ENCODE peak calls at places on chromosomes 12 and 14, in five cellular contexts. K, P, G, A and Z are unnamed samples. For H3K36me3, the result is how much of the 10 kb centered on the place peaks cover.

GRCh38 chr12:107328442-107329133 is 235.2 kb upstream of the CRY1 start:
- DNase-seq in K (peak), P (no peak), G (no peak), A (no peak), Z (no peak)

GRCh38 chr14:53011053-53011462 is 60.2 kb upstream of the FERMT2 start:
- DNase-seq in K (peak), P (peak), G (peak), A (no peak), Z (peak)

GRCh38 chr14:39060818-39061437 is 42.1 kb downstream of the SEC23A start:
- DNase-seq in K (no peak), P (no peak), G (no peak), A (peak), Z (no peak)

GRCh38 chr14:67186789-67187188 is 2.5 kb upstream of the GARIN2 start:
- DNase-seq in K (no peak), P (peak), G (no peak), A (peak), Z (no peak)

GRCh38 chr12:92403210-92404175 is 257.8 kb upstream of the BTG1 start:
- DNase-seq in K (no peak), P (no peak), G (no peak), A (peak), Z (no peak)

GRCh38 chr14:98900236-98900635 is 371.8 kb downstream of the BCL11B start:
- DNase-seq in K (no peak), P (no peak), G (no peak), A (no peak), Z (no peak)

GRCh38 chr12:118103231-118103600 is 595 bp downstream of the VSIG10 start:
- DNase-seq in K (no peak), P (no peak), G (peak), A (no peak), Z (peak)

GRCh38 chr14:65604946-65605345 is 192.4 kb downstream of the FUT8 start:
- DNase-seq in K (no peak), P (no peak), G (no peak), A (no peak), Z (no peak)

GRCh38 chr12:4855121-4855924 is 54.4 kb upstream of the KCNA1 start:
- DNase-seq in K (peak), P (peak), G (peak), A (peak), Z (peak)

GRCh38 chr12:66210840-66211239 is 21.8 kb downstream of the IRAK3 start:
- DNase-seq in K (no peak), P (no peak), G (no peak), A (no peak), Z (no peak)

GRCh38 chr14:23160924-23161522 is 22.4 kb downstream of the SLC7A8 start:
- DNase-seq in K (peak), P (peak), G (peak), A (no peak), Z (peak)

GRCh38 chr14:94360945-94361565 is 27.3 kb downstream of the SERPINA1 start:
- DNase-seq in K (no peak), P (no peak), G (no peak), A (no peak), Z (no peak)

GRCh38 chr14:101808020-101808641 is 46.6 kb downstream of the PPP2R5C start:
- DNase-seq in K (no peak), P (no peak), G (peak), A (no peak), Z (no peak)

GRCh38 chr12:122028601-122029560 is 7.2 kb downstream of the BCL7A start:
- DNase-seq in K (no peak), P (peak), G (peak), A (no peak), Z (no peak)

GRCh38 chr14:45679852-45680251 is 426.9 kb upstream of the MIS18BP1 start:
- DNase-seq in K (peak), P (peak), G (no peak), A (no peak), Z (peak)

GRCh38 chr12:62162214-62162613 is 98.0 kb upstream of the USP15 start:
- DNase-seq in K (no peak), P (no peak), G (no peak), A (peak), Z (no peak)

GRCh38 chr14:66638688-66639087 is 130.7 kb downstream of the GPHN start:
- DNase-seq in K (peak), P (peak), G (no peak), A (no peak), Z (peak)

GRCh38 chr14:94592457-94592856 is 11.2 kb downstream of the SERPINA5 start:
- DNase-seq in K (no peak), P (no peak), G (no peak), A (no peak), Z (no peak)

GRCh38 chr12:124867389-124867930 is 3.8 kb upstream of the SCARB1 start:
- DNase-seq in K (peak), P (peak), G (peak), A (no peak), Z (peak)

GRCh38 chr14:42555365-42555764 is 948.7 kb downstream of the LRFN5 start:
- DNase-seq in K (no peak), P (no peak), G (no peak), A (no peak), Z (no peak)

GRCh38 chr14:38721822-38722431 is 381.1 kb downstream of the SEC23A start:
- DNase-seq in K (peak), P (peak), G (peak), A (peak), Z (peak)

GRCh38 chr14:53663709-53664108 is 292.9 kb downstream of the BMP4 start:
- DNase-seq in K (peak), P (no peak), G (no peak), A (no peak), Z (peak)

GRCh38 chr14:97771340-97772045 is 974.3 kb downstream of the VRK1 start:
- DNase-seq in K (no peak), P (peak), G (peak), A (no peak), Z (peak)

GRCh38 chr12:4118017-4118510 is 155.5 kb upstream of the CCND2 start:
- DNase-seq in K (peak), P (peak), G (peak), A (peak), Z (peak)

GRCh38 chr12:15122349-15122748 is 98.9 kb downstream of the RERG start:
- DNase-seq in K (peak), P (no peak), G (no peak), A (peak), Z (no peak)

DNA sequence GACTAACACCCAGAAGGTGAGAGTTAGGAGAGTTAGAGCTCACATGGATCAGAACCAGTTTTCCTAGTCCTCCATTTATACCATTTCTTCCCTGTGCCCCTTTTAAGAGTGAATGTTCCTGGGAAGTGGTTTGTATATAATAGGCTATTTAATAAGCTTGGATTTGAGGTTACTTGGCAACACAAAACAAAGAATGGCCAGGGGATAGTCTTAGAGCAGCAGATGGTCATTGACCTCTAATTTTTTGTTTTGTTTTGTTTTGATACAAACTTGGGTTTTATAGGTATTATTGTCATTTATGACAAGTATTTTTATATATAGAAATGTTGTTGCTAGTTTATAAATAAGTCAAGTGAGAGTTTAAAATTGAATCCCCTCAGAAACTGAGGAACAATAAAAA is 35.8 kb downstream of the VEZT start:
- DNase-seq in K (no peak), P (no peak), G (no peak), A (no peak), Z (no peak)
- H3K36me3 ChIP-seq in K (under half), P (under half), G (under half), A (under half), Z (under half)

DNA sequence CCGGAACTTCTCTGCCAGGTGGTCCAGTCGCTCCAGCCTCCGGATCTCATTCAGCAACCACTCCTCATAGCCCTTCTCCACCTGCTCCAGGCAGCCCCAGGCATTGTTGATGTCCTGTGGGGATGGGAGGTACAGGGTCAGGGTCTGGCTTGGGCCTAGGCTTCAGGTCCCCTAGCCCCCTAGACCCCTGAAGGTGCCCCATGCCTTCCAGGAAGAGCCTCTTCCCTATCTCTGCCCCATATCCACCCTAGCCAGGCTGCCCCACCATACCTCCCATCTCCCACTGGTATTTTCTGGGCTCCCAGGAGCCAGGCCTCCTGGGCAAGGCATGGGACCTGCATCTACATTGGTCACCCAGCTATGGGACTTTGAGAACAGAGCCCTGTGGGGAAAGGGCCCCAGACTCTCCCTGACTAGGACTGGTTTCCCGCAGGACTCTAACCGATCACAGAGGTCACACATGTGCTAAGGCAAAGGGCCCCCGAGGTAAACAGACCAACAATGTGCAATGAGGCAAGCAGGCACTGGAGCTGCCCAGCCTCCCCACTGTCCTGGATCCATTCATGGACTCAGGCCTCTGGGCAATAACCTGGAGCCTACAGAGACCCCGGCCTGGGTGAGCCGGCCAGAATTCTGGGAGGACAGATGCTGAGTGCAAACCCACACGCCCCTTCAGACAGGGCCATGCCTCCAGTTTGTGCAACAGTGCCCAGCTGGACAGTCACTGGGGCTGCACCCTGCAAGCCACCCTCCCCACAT is 88.8 kb downstream of the ACTN1 start:
- DNase-seq in K (no peak), P (no peak), G (no peak), A (no peak), Z (no peak)
- H3K36me3 ChIP-seq in K (half or more), P (half or more), G (under half), A (under half), Z (under half)

GRCh38 chr12:112022241-112023016 is 9.2 kb downstream of the ERP29 start:
- DNase-seq in K (no peak), P (no peak), G (no peak), A (no peak), Z (no peak)
- H3K36me3 ChIP-seq in K (under half), P (under half), G (under half), A (under half), Z (under half)

GRCh38 chr14:20381341-20381740 is 32.0 kb downstream of the TEP1 start:
- DNase-seq in K (no peak), P (no peak), G (no peak), A (no peak), Z (no peak)

GRCh38 chr14:20383636-20384035 is 29.7 kb downstream of the TEP1 start:
- DNase-seq in K (no peak), P (no peak), G (no peak), A (no peak), Z (no peak)

GRCh38 chr14:20384321-20384720 is 29.0 kb downstream of the TEP1 start:
- DNase-seq in K (no peak), P (no peak), G (no peak), A (no peak), Z (no peak)

GRCh38 chr14:20383032-20383431 is 30.3 kb downstream of the TEP1 start:
- DNase-seq in K (no peak), P (no peak), G (no peak), A (no peak), Z (no peak)

DNA sequence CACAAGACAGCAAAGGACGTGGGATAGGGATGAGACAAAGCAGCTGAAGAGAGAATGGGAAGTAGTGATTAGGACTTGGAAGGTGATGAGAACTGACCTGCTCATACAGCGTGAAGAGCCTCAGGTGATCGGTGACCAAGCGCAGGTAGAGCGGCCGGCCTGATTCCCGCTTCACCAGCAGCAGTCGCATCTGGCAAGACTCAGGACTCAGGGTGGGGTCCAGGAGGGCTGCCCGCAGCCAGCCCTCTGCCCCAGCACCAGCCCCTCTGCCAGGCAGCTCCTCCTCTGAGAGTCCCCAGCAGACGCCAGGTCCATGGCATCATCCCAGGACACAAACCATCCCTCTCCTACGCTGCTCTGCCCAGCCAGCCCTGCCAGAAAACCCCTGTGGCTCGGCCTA is 30.8 kb downstream of the TEP1 start:
- DNase-seq in K (no peak), P (no peak), G (no peak), A (no peak), Z (no peak)
- H3K36me3 ChIP-seq in K (half or more), P (under half), G (half or more), A (under half), Z (under half)

GRCh38 chr14:25095784-25096390 is 45.9 kb upstream of the STXBP6 start:
- DNase-seq in K (no peak), P (no peak), G (no peak), A (no peak), Z (no peak)
- H3K36me3 ChIP-seq in K (under half), P (under half), G (under half), A (under half), Z (under half)

DNA sequence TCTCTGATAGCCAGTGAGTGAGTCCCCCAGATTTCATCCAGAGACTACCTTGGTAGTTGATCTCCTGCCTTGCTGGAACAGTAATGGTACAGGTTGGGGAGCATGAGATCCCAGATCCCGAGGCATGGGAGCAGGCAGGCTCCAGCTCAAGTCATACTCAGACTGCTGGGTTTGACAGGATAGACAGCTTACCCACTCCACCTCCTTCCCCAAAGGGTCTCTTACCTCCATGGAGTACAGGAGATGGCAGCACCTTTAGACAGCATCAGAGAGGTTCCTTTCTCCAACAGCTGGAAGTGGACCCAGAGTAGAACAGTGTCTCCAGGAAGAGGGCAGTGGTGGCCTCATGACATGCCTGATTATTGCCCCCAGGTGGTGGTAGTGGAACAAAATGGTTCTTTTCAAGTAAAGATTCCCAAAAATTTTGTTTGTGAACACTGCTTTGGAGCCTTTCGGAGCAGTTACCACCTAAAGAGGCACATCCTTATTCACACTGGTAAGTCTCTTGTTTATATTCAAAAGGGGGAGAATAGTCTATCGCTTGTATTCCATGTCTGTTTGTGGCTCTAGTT is 4.9 kb upstream of the CSAD start:
- DNase-seq in K (no peak), P (no peak), G (no peak), A (no peak), Z (no peak)
- H3K36me3 ChIP-seq in K (half or more), P (under half), G (under half), A (under half), Z (under half)

DNA sequence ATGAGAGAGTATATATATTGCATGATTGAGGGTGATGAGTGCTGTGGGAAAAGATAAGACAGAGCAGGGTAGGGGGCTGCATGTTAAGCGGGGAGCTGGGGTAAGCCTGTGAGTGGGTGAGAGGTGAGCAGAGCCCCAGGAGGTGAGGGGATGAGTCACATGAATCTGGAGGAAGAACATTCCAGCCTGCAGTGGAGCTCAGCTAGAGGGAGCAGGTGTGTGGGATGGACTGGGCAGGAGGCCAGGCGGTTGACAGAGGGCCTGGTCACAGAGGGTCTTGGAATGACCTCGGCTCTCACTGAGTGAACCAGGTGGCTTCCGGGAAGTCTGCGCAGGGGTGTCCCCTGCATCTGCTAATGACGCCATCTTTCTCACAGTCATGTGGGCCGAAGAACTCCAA is 44.4 kb downstream of the GIT2 start:
- DNase-seq in K (peak), P (peak), G (peak), A (no peak), Z (peak)
- H3K36me3 ChIP-seq in K (under half), P (under half), G (under half), A (under half), Z (under half)

GRCh38 chr12:105057174-105057573 is 27.1 kb downstream of the ALDH1L2 start:
- DNase-seq in K (no peak), P (no peak), G (no peak), A (no peak), Z (no peak)
- H3K36me3 ChIP-seq in K (half or more), P (under half), G (under half), A (under half), Z (under half)

GRCh38 chr12:109221277-109221931 is 87.7 kb downstream of the FOXN4 start:
- DNase-seq in K (no peak), P (no peak), G (no peak), A (no peak), Z (no peak)

GRCh38 chr12:109222496-109222895 is 86.6 kb downstream of the FOXN4 start:
- DNase-seq in K (no peak), P (no peak), G (no peak), A (no peak), Z (no peak)

GRCh38 chr12:109222062-109222461 is 87.0 kb downstream of the FOXN4 start:
- DNase-seq in K (no peak), P (no peak), G (no peak), A (no peak), Z (no peak)

GRCh38 chr12:109219938-109220337 is 89.1 kb downstream of the FOXN4 start:
- DNase-seq in K (no peak), P (no peak), G (no peak), A (no peak), Z (no peak)

DNA sequence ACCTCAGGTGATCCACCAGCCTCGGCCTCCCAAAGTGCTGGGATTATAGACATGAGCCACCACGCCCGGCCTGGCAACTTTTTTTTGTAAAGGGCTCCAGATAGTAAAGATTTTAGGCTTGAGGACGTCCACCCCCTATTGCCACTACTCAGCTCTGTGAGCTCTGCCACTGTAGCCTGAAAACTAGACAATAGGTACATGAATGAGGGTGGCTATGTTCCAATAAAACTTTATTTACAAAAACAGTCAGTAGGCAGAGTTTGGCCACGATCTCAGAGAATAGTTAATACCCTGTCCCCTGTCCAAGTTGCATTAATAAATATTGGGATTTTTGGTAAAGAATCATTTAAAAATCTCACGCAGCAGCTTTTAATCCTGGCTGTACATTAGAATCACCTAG is 90.1 kb downstream of the FOXN4 start:
- DNase-seq in K (no peak), P (no peak), G (no peak), A (no peak), Z (no peak)
- H3K36me3 ChIP-seq in K (under half), P (under half), G (under half), A (under half), Z (under half)